ENCODE peak calls at places on chromosomes 13 and 19, in five cellular contexts. W is H9; R is CD8-positive, alpha-beta T cell; D is lower lobe of right lung; Y is tibial nerve. O is an unnamed sample. For H3K4me1, the result is how much of the 10 kb centered on the place peaks cover.

GRCh38 chr19:47765522-47766358 is 12.8 kb upstream of the SELENOW start:
- DNase-seq in W (peak), R (peak), D (peak), Y (peak), O (peak)

GRCh38 chr19:46714523-46715106 is 2.3 kb downstream of the PRKD2 start:
- DNase-seq in W (no peak), R (peak), D (no peak), Y (no peak), O (no peak)

GRCh38 chr19:45905016-45905415 is 2.6 kb upstream of the MYPOP start:
- DNase-seq in W (no peak), R (no peak), D (no peak), Y (no peak), O (no peak)

GRCh38 chr19:32406161-32407003 is 812 bp downstream of the DPY19L3 start:
- DNase-seq in W (no peak), R (no peak), D (no peak), Y (no peak), O (no peak)

GRCh38 chr19:16588089-16588823 is 16.0 kb upstream of the SLC35E1 start:
- DNase-seq in W (peak), R (peak), D (no peak), Y (no peak), O (no peak)

GRCh38 chr19:38263696-38264485 is 482 bp upstream of the SPINT2 start:
- DNase-seq in W (peak), R (peak), D (no peak), Y (no peak), O (no peak)

GRCh38 chr13:51620165-51620983 is 36.1 kb downstream of the WDFY2 start:
- DNase-seq in W (no peak), R (no peak), D (no peak), Y (no peak), O (peak)

GRCh38 chr13:39498471-39499114 is 104.4 kb downstream of the LHFPL6 start:
- DNase-seq in W (peak), R (no peak), D (no peak), Y (no peak), O (no peak)

GRCh38 chr13:59776924-59777690 is 386.6 kb downstream of the DIAPH3 start:
- DNase-seq in W (no peak), R (no peak), D (no peak), Y (no peak), O (no peak)

GRCh38 chr13:95128045-95128643 is 173.1 kb downstream of the ABCC4 start:
- DNase-seq in W (no peak), R (no peak), D (no peak), Y (no peak), O (no peak)

GRCh38 chr19:17946965-17947784 is 14.4 kb downstream of the CCDC124 start:
- DNase-seq in W (peak), R (no peak), D (no peak), Y (no peak), O (no peak)

GRCh38 chr13:63497601-63498000 is 2082.0 kb upstream of the PCDH20 start:
- DNase-seq in W (no peak), R (no peak), D (no peak), Y (no peak), O (no peak)

GRCh38 chr13:64274481-64275217 is 2859.0 kb upstream of the PCDH20 start:
- DNase-seq in W (no peak), R (no peak), D (no peak), Y (no peak), O (no peak)

GRCh38 chr19:728011-728410 is 19.3 kb downstream of the PALM start:
- DNase-seq in W (no peak), R (no peak), D (peak), Y (no peak), O (peak)

GRCh38 chr13:50598338-50598737 is 245.2 kb downstream of the DLEU7 start:
- DNase-seq in W (no peak), R (no peak), D (no peak), Y (no peak), O (no peak)

GRCh38 chr19:47275866-47276461 is 1.3 kb downstream of the INAFM1 start:
- DNase-seq in W (no peak), R (no peak), D (peak), Y (peak), O (no peak)

GRCh38 chr19:35142531-35143230 is 374 bp upstream of the FXYD7 start:
- DNase-seq in W (peak), R (peak), D (no peak), Y (no peak), O (no peak)

GRCh38 chr13:52862358-52863206 is 14.1 kb upstream of the PCDH8 start:
- DNase-seq in W (peak), R (no peak), D (no peak), Y (no peak), O (no peak)

GRCh38 chr13:110228936-110229904 is 77.7 kb downstream of the COL4A1 start:
- DNase-seq in W (no peak), R (no peak), D (no peak), Y (no peak), O (no peak)

GRCh38 chr19:46718157-46718933 is 1.4 kb upstream of the PRKD2 start:
- DNase-seq in W (peak), R (peak), D (no peak), Y (no peak), O (no peak)

GRCh38 chr13:72151241-72151640 is 284.2 kb upstream of the DACH1 start:
- DNase-seq in W (no peak), R (no peak), D (no peak), Y (no peak), O (no peak)

GRCh38 chr19:50649433-50650391 is at the start of gene C19orf81:
- DNase-seq in W (peak), R (no peak), D (no peak), Y (no peak), O (no peak)

GRCh38 chr19:3224346-3225325 is at the start of gene CELF5:
- DNase-seq in W (peak), R (peak), D (no peak), Y (no peak), O (no peak)

GRCh38 chr13:74134777-74135305 is 637 bp upstream of the KLF12 start:
- DNase-seq in W (no peak), R (peak), D (peak), Y (no peak), O (peak)

GRCh38 chr19:46369817-46370216 is 22.9 kb downstream of the PPP5C start:
- DNase-seq in W (no peak), R (no peak), D (no peak), Y (no peak), O (no peak)

GRCh38 chr19:18596752-18597157 is 8.2 kb downstream of the REX1BD start:
- DNase-seq in W (peak), R (no peak), D (peak), Y (peak), O (no peak)

GRCh38 chr19:47682939-47683338 is 30.3 kb upstream of the EHD2 start:
- DNase-seq in W (no peak), R (no peak), D (no peak), Y (no peak), O (no peak)

GRCh38 chr13:87274209-87274819 is 396.9 kb upstream of the SLITRK5 start:
- DNase-seq in W (peak), R (no peak), D (no peak), Y (no peak), O (no peak)

GRCh38 chr19:46821512-46822359 is 28.9 kb downstream of the AP2S1 start:
- DNase-seq in W (peak), R (peak), D (peak), Y (no peak), O (no peak)

GRCh38 chr13:96958286-96958891 is 35.9 kb downstream of the OXGR1 start:
- DNase-seq in W (no peak), R (no peak), D (no peak), Y (peak), O (no peak)

GRCh38 chr19:44278181-44278690 is 18.6 kb downstream of the ZNF233 start:
- DNase-seq in W (no peak), R (no peak), D (no peak), Y (no peak), O (no peak)

GRCh38 chr19:46481947-46482346 is 10.6 kb upstream of the PNMA8A start:
- DNase-seq in W (no peak), R (no peak), D (no peak), Y (peak), O (no peak)

GRCh38 chr19:7460562-7460966 is 28.3 kb downstream of the PEX11G start:
- DNase-seq in W (no peak), R (no peak), D (no peak), Y (no peak), O (no peak)

GRCh38 chr19:49390978-49391304 is 2.9 kb downstream of the KASH5 start:
- DNase-seq in W (no peak), R (no peak), D (no peak), Y (no peak), O (no peak)

GRCh38 chr13:48132961-48133360 is 38.1 kb upstream of the MED4 start:
- DNase-seq in W (no peak), R (no peak), D (no peak), Y (no peak), O (no peak)

DNA sequence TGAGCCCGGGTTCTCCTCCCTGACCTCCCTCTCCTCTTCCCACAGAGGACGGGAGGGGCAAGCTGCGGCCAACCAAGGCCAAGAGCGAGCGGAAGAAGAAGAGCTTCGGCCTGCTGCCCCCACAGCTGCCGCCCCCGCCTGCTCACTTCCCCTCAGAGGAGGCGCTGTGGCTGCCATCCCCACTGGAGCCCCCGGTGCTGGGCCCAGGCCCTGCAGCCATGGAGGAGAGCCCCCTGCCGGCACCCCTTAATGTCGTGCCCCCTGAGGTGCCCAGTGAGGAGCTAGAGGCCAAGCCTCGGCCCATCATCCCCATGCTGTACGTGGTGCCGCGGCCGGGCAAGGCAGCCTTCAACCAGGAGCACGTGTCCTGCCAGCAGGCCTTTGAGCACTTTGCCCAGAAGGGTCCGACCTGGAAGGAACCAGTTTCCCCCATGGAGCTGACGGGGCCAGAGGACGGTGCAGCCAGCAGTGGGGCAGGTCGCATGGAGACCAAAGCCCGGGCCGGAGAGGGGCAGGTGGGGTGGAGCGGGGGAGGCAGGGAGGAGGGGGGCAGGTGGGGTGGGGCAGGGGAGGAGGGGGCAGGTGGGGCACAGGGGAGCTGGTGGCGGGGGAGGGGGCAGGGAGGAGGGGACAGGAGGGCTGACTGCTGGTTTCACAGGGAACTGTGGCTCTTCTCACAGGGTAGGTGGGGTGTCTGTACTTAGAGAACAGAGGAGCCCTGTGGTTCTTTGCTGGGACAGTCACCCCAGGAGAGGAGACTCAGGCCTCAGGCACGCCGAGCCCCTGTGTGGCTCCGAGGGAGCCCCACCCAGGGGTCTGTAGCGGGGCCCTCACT is 162.3 kb downstream of the KDM4B start:
- DNase-seq in W (no peak), R (no peak), D (no peak), Y (no peak), O (no peak)
- TF ChIP-seq CTCF in W (peak), R (no peak), D (no peak), Y (no peak), O (no peak)

GRCh38 chr19:1847684-1848398 is 442 bp downstream of the REXO1 start:
- DNase-seq in W (no peak), R (no peak), D (no peak), Y (no peak), O (peak)
- H3K4me1 ChIP-seq in W (under half), R (half or more), D (half or more), Y (under half), O (half or more)

GRCh38 chr13:111961793-111962192 is 105.2 kb upstream of the SOX1 start:
- DNase-seq in W (no peak), R (no peak), D (no peak), Y (no peak), O (no peak)
- H3K27ac ChIP-seq in W (no peak), R (no peak), D (no peak), Y (no peak), O (no peak)

DNA sequence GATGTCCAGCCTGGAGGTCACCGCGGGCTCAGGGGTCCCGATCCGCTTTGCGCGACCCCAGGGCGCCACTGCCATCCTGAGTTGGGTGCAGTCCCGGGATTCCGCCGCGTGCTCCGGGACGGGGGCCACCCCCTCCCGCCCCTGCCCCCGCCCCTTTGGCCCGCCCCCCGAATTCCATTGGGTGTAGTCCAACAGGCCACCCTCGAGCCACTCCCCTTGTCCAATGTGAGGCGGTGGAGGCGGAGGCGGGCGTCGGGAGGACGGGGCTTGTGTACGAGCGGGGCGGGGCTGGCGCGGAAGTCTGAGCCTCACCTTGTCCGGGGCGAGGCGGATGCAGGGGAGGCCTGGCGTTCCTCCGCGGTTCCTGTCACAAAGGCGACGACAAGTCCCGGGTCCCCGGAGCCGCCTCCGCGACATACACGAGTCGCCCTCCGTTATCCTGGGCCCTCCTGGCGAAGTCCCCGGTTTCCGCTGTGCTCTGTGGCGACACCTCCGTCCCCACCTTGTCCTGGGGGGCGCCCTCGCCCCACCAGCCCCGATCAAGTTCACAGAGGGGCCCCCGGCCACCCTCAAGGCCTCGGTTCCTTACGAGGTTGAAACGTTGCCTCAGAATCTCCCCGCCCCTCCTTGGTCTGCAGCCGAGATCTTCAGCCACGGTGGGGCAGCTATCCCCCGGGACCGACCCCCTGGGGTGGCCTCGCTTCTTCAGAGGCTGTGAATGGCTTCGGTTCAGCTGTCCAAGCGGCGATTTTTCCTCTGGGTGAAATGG is 1.2 kb downstream of the LDLR start:
- DNase-seq in W (peak), R (peak), D (peak), Y (peak), O (peak)
- TF ChIP-seq CTCF in W (no peak), R (no peak), D (no peak), Y (no peak), O (no peak)

DNA sequence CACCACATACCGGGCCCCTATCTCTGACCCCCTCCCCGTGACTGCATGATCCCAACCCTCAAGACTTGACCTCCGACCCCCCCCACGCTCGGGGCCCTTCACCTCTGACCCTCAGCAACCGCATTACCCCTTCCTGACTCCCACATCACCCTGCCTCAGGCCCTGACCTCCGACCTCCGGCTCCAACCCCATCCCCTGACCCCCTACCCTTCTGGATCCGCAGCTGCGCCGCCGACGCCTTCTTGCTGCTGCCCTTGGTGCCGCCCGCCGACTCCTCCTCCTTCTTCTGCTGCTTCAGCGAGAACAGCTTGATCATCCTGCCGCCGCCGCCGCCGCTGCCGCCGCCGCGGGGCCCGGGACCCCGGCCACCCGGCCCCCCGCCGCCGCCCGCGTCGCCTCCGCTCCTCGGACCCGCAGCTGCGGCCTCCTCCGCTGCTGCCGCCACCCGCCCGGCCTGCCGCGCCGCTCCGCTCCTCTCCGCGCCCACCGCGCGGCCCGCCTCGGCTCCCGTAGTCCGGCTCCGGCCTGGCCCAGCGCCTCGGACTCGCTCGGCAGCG is at the start of gene UBE2M:
- DNase-seq in W (peak), R (peak), D (peak), Y (peak), O (no peak)
- H3K4me1 ChIP-seq in W (under half), R (half or more), D (half or more), Y (under half), O (half or more)

DNA sequence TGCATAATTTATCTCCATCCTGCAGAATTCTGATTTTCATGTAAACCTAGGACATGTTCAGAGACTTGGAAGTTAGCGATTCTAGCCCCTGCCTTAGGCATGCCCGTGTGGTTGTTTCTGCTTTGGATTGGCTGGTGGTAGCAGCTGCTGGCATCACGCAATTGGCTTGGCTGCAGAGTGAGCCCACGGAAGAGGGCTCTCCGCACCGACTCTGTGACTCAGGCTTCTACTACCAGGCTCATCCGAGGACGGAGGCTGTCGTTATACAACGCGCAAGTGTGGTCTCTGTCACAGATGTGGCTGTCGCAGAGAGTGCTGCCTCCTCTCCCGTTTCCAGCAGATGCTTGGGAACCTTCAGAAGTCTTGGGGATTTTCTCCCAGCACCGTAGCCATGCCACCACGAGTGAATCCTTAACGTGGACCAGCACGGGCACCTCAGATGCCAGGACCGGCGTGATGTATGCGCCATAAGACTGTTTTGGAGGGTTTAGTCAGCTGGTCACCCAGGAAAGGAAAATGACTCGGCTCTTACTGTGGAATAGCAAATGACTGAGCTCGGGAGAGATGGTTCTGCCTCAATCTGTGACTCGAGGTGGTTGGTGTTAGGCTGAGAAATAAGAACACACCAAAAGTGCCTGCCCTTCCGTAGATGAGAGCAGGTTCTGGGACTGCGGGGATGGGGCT is 61.0 kb upstream of the F7 start:
- DNase-seq in W (no peak), R (no peak), D (no peak), Y (no peak), O (no peak)
- H3K27ac ChIP-seq in W (no peak), R (no peak), D (no peak), Y (no peak), O (no peak)